ENCODE peak calls at places on chromosomes 11 and 22, in eight cellular contexts. One of them, this sample, is unnamed.

GRCh38 chr22:29190051-29190450 is 15.6 kb upstream of the EMID1 start:
- DNase-seq in activated T-helper 1 cell treated with anti-CD3 and anti-CD28 coated beads, Interleukin-12 subunit alpha, Interleukin-12 subunit beta, Interleukin-2, Interleukin-4 antibody, amounts not matched to agents 30 ng/mL and 10 ng/mL and 1 ng/mL, durations not matched to agents 14 hours and 24 hours and 36 hours: no peak
- DNase-seq in activated naive CD8-positive, alpha-beta T cell treated with anti-CD3 and anti-CD28 coated beads, Interleukin-2, amount 50 U/mL, for 24 hours: no peak
- DNase-seq in NCI-H1092: no peak
- DNase-seq in EL: no peak
- DNase-seq in right cardiac atrium: no peak
- DNase-seq in epithelial cell of esophagus: no peak
- DNase-seq in A673: no peak
- DNase-seq in this sample: no peak

GRCh38 chr11:35082322-35083180 is 56.4 kb upstream of the CD44 start:
- DNase-seq in activated T-helper 1 cell treated with anti-CD3 and anti-CD28 coated beads, Interleukin-12 subunit alpha, Interleukin-12 subunit beta, Interleukin-2, Interleukin-4 antibody, amounts not matched to agents 30 ng/mL and 10 ng/mL and 1 ng/mL, durations not matched to agents 14 hours and 24 hours and 36 hours: peak; percentile 85
- DNase-seq in activated naive CD8-positive, alpha-beta T cell treated with anti-CD3 and anti-CD28 coated beads, Interleukin-2, amount 50 U/mL, for 24 hours: peak; percentile 83
- DNase-seq in NCI-H1092: no peak
- DNase-seq in EL: peak; percentile 96
- DNase-seq in right cardiac atrium: peak; percentile 58
- DNase-seq in epithelial cell of esophagus: peak; percentile 74
- DNase-seq in A673: peak; percentile 86
- DNase-seq in this sample: peak; percentile 80

GRCh38 chr11:105389952-105390351 is 219.9 kb upstream of the GRIA4 start:
- DNase-seq in activated T-helper 1 cell treated with anti-CD3 and anti-CD28 coated beads, Interleukin-12 subunit alpha, Interleukin-12 subunit beta, Interleukin-2, Interleukin-4 antibody, amounts not matched to agents 30 ng/mL and 10 ng/mL and 1 ng/mL, durations not matched to agents 14 hours and 24 hours and 36 hours: no peak
- DNase-seq in activated naive CD8-positive, alpha-beta T cell treated with anti-CD3 and anti-CD28 coated beads, Interleukin-2, amount 50 U/mL, for 24 hours: no peak
- DNase-seq in NCI-H1092: no peak
- DNase-seq in EL: no peak
- DNase-seq in right cardiac atrium: no peak
- DNase-seq in epithelial cell of esophagus: no peak
- DNase-seq in A673: no peak
- DNase-seq in this sample: no peak

GRCh38 chr11:66438009-66438503 is 592 bp downstream of the MRPL11 start:
- DNase-seq in activated T-helper 1 cell treated with anti-CD3 and anti-CD28 coated beads, Interleukin-12 subunit alpha, Interleukin-12 subunit beta, Interleukin-2, Interleukin-4 antibody, amounts not matched to agents 30 ng/mL and 10 ng/mL and 1 ng/mL, durations not matched to agents 14 hours and 24 hours and 36 hours: no peak
- DNase-seq in activated naive CD8-positive, alpha-beta T cell treated with anti-CD3 and anti-CD28 coated beads, Interleukin-2, amount 50 U/mL, for 24 hours: no peak
- DNase-seq in NCI-H1092: no peak
- DNase-seq in EL: peak; percentile 6
- DNase-seq in right cardiac atrium: no peak
- DNase-seq in epithelial cell of esophagus: no peak
- DNase-seq in A673: no peak
- DNase-seq in this sample: no peak

GRCh38 chr11:74341926-74342325 is 30.5 kb upstream of the P4HA3 start:
- DNase-seq in activated T-helper 1 cell treated with anti-CD3 and anti-CD28 coated beads, Interleukin-12 subunit alpha, Interleukin-12 subunit beta, Interleukin-2, Interleukin-4 antibody, amounts not matched to agents 30 ng/mL and 10 ng/mL and 1 ng/mL, durations not matched to agents 14 hours and 24 hours and 36 hours: no peak
- DNase-seq in activated naive CD8-positive, alpha-beta T cell treated with anti-CD3 and anti-CD28 coated beads, Interleukin-2, amount 50 U/mL, for 24 hours: no peak
- DNase-seq in NCI-H1092: no peak
- DNase-seq in EL: no peak
- DNase-seq in right cardiac atrium: no peak
- DNase-seq in epithelial cell of esophagus: no peak
- DNase-seq in A673: no peak
- DNase-seq in this sample: no peak

GRCh38 chr11:12853652-12854296 is 155.3 kb upstream of the RASSF10 start:
- DNase-seq in activated T-helper 1 cell treated with anti-CD3 and anti-CD28 coated beads, Interleukin-12 subunit alpha, Interleukin-12 subunit beta, Interleukin-2, Interleukin-4 antibody, amounts not matched to agents 30 ng/mL and 10 ng/mL and 1 ng/mL, durations not matched to agents 14 hours and 24 hours and 36 hours: no peak
- DNase-seq in activated naive CD8-positive, alpha-beta T cell treated with anti-CD3 and anti-CD28 coated beads, Interleukin-2, amount 50 U/mL, for 24 hours: no peak
- DNase-seq in NCI-H1092: no peak
- DNase-seq in EL: no peak
- DNase-seq in right cardiac atrium: no peak
- DNase-seq in epithelial cell of esophagus: no peak
- DNase-seq in A673: no peak
- DNase-seq in this sample: no peak

GRCh38 chr11:12440565-12440964 is 63.2 kb downstream of the PARVA start:
- DNase-seq in activated T-helper 1 cell treated with anti-CD3 and anti-CD28 coated beads, Interleukin-12 subunit alpha, Interleukin-12 subunit beta, Interleukin-2, Interleukin-4 antibody, amounts not matched to agents 30 ng/mL and 10 ng/mL and 1 ng/mL, durations not matched to agents 14 hours and 24 hours and 36 hours: no peak
- DNase-seq in activated naive CD8-positive, alpha-beta T cell treated with anti-CD3 and anti-CD28 coated beads, Interleukin-2, amount 50 U/mL, for 24 hours: no peak
- DNase-seq in NCI-H1092: no peak
- DNase-seq in EL: no peak
- DNase-seq in right cardiac atrium: no peak
- DNase-seq in epithelial cell of esophagus: no peak
- DNase-seq in A673: no peak
- DNase-seq in this sample: no peak

GRCh38 chr11:288328-289144 is at the start of gene PGGHG:
- DNase-seq in activated T-helper 1 cell treated with anti-CD3 and anti-CD28 coated beads, Interleukin-12 subunit alpha, Interleukin-12 subunit beta, Interleukin-2, Interleukin-4 antibody, amounts not matched to agents 30 ng/mL and 10 ng/mL and 1 ng/mL, durations not matched to agents 14 hours and 24 hours and 36 hours: peak; percentile 68
- DNase-seq in activated naive CD8-positive, alpha-beta T cell treated with anti-CD3 and anti-CD28 coated beads, Interleukin-2, amount 50 U/mL, for 24 hours: peak; percentile 64
- DNase-seq in NCI-H1092: no peak
- DNase-seq in EL: peak; percentile 58
- DNase-seq in right cardiac atrium: peak; percentile 87
- DNase-seq in epithelial cell of esophagus: peak; percentile 23
- DNase-seq in A673: peak; percentile 52
- DNase-seq in this sample: peak; percentile 41

GRCh38 chr22:41361716-41362310 is 19.9 kb upstream of the TEF start:
- DNase-seq in activated T-helper 1 cell treated with anti-CD3 and anti-CD28 coated beads, Interleukin-12 subunit alpha, Interleukin-12 subunit beta, Interleukin-2, Interleukin-4 antibody, amounts not matched to agents 30 ng/mL and 10 ng/mL and 1 ng/mL, durations not matched to agents 14 hours and 24 hours and 36 hours: no peak
- DNase-seq in activated naive CD8-positive, alpha-beta T cell treated with anti-CD3 and anti-CD28 coated beads, Interleukin-2, amount 50 U/mL, for 24 hours: no peak
- DNase-seq in NCI-H1092: no peak
- DNase-seq in EL: peak; percentile 33
- DNase-seq in right cardiac atrium: no peak
- DNase-seq in epithelial cell of esophagus: peak; percentile 16
- DNase-seq in A673: no peak
- DNase-seq in this sample: no peak

GRCh38 chr22:17233348-17234043 is 14.3 kb upstream of the ADA2 start:
- DNase-seq in activated T-helper 1 cell treated with anti-CD3 and anti-CD28 coated beads, Interleukin-12 subunit alpha, Interleukin-12 subunit beta, Interleukin-2, Interleukin-4 antibody, amounts not matched to agents 30 ng/mL and 10 ng/mL and 1 ng/mL, durations not matched to agents 14 hours and 24 hours and 36 hours: no peak
- DNase-seq in activated naive CD8-positive, alpha-beta T cell treated with anti-CD3 and anti-CD28 coated beads, Interleukin-2, amount 50 U/mL, for 24 hours: no peak
- DNase-seq in NCI-H1092: no peak
- DNase-seq in EL: no peak
- DNase-seq in right cardiac atrium: no peak
- DNase-seq in epithelial cell of esophagus: no peak
- DNase-seq in A673: no peak
- DNase-seq in this sample: no peak

GRCh38 chr22:31431950-31432349 is 32.5 kb downstream of the DRG1 start:
- DNase-seq in activated T-helper 1 cell treated with anti-CD3 and anti-CD28 coated beads, Interleukin-12 subunit alpha, Interleukin-12 subunit beta, Interleukin-2, Interleukin-4 antibody, amounts not matched to agents 30 ng/mL and 10 ng/mL and 1 ng/mL, durations not matched to agents 14 hours and 24 hours and 36 hours: no peak
- DNase-seq in activated naive CD8-positive, alpha-beta T cell treated with anti-CD3 and anti-CD28 coated beads, Interleukin-2, amount 50 U/mL, for 24 hours: no peak
- DNase-seq in NCI-H1092: no peak
- DNase-seq in EL: no peak
- DNase-seq in right cardiac atrium: no peak
- DNase-seq in epithelial cell of esophagus: no peak
- DNase-seq in A673: no peak
- DNase-seq in this sample: no peak

GRCh38 chr22:35154937-35155387 is 89.0 kb downstream of the ISX start:
- DNase-seq in activated T-helper 1 cell treated with anti-CD3 and anti-CD28 coated beads, Interleukin-12 subunit alpha, Interleukin-12 subunit beta, Interleukin-2, Interleukin-4 antibody, amounts not matched to agents 30 ng/mL and 10 ng/mL and 1 ng/mL, durations not matched to agents 14 hours and 24 hours and 36 hours: no peak
- DNase-seq in activated naive CD8-positive, alpha-beta T cell treated with anti-CD3 and anti-CD28 coated beads, Interleukin-2, amount 50 U/mL, for 24 hours: peak; percentile 29
- DNase-seq in NCI-H1092: peak; percentile 46
- DNase-seq in EL: peak; percentile 57
- DNase-seq in right cardiac atrium: peak; percentile 25
- DNase-seq in epithelial cell of esophagus: peak; percentile 48
- DNase-seq in A673: peak; percentile 71
- DNase-seq in this sample: peak; percentile 71

GRCh38 chr11:69643646-69644045 is 2.7 kb downstream of the CCND1 start:
- DNase-seq in activated T-helper 1 cell treated with anti-CD3 and anti-CD28 coated beads, Interleukin-12 subunit alpha, Interleukin-12 subunit beta, Interleukin-2, Interleukin-4 antibody, amounts not matched to agents 30 ng/mL and 10 ng/mL and 1 ng/mL, durations not matched to agents 14 hours and 24 hours and 36 hours: no peak
- DNase-seq in activated naive CD8-positive, alpha-beta T cell treated with anti-CD3 and anti-CD28 coated beads, Interleukin-2, amount 50 U/mL, for 24 hours: no peak
- DNase-seq in NCI-H1092: no peak
- DNase-seq in EL: no peak
- DNase-seq in right cardiac atrium: no peak
- DNase-seq in epithelial cell of esophagus: no peak
- DNase-seq in A673: no peak
- DNase-seq in this sample: peak; percentile 19

GRCh38 chr11:46050065-46050464 is 71.2 kb downstream of the PHF21A start:
- DNase-seq in activated T-helper 1 cell treated with anti-CD3 and anti-CD28 coated beads, Interleukin-12 subunit alpha, Interleukin-12 subunit beta, Interleukin-2, Interleukin-4 antibody, amounts not matched to agents 30 ng/mL and 10 ng/mL and 1 ng/mL, durations not matched to agents 14 hours and 24 hours and 36 hours: no peak
- DNase-seq in activated naive CD8-positive, alpha-beta T cell treated with anti-CD3 and anti-CD28 coated beads, Interleukin-2, amount 50 U/mL, for 24 hours: no peak
- DNase-seq in NCI-H1092: no peak
- DNase-seq in EL: peak; percentile 87
- DNase-seq in right cardiac atrium: peak; percentile 21
- DNase-seq in epithelial cell of esophagus: peak; percentile 82
- DNase-seq in A673: peak; percentile 75
- DNase-seq in this sample: peak; percentile 23

GRCh38 chr11:13324141-13324540 is 46.6 kb downstream of the BMAL1 start:
- DNase-seq in activated T-helper 1 cell treated with anti-CD3 and anti-CD28 coated beads, Interleukin-12 subunit alpha, Interleukin-12 subunit beta, Interleukin-2, Interleukin-4 antibody, amounts not matched to agents 30 ng/mL and 10 ng/mL and 1 ng/mL, durations not matched to agents 14 hours and 24 hours and 36 hours: no peak
- DNase-seq in activated naive CD8-positive, alpha-beta T cell treated with anti-CD3 and anti-CD28 coated beads, Interleukin-2, amount 50 U/mL, for 24 hours: no peak
- DNase-seq in NCI-H1092: no peak
- DNase-seq in EL: no peak
- DNase-seq in right cardiac atrium: no peak
- DNase-seq in epithelial cell of esophagus: no peak
- DNase-seq in A673: no peak
- DNase-seq in this sample: no peak

GRCh38 chr22:37176464-37177061 is 11.5 kb downstream of the C1QTNF6 start:
- DNase-seq in activated T-helper 1 cell treated with anti-CD3 and anti-CD28 coated beads, Interleukin-12 subunit alpha, Interleukin-12 subunit beta, Interleukin-2, Interleukin-4 antibody, amounts not matched to agents 30 ng/mL and 10 ng/mL and 1 ng/mL, durations not matched to agents 14 hours and 24 hours and 36 hours: no peak
- DNase-seq in activated naive CD8-positive, alpha-beta T cell treated with anti-CD3 and anti-CD28 coated beads, Interleukin-2, amount 50 U/mL, for 24 hours: no peak
- DNase-seq in NCI-H1092: no peak
- DNase-seq in EL: peak; percentile 71
- DNase-seq in right cardiac atrium: peak; percentile 80
- DNase-seq in epithelial cell of esophagus: no peak
- DNase-seq in A673: no peak
- DNase-seq in this sample: no peak

GRCh38 chr22:44289429-44290171 is 23.2 kb downstream of the SHISAL1 start:
- DNase-seq in activated T-helper 1 cell treated with anti-CD3 and anti-CD28 coated beads, Interleukin-12 subunit alpha, Interleukin-12 subunit beta, Interleukin-2, Interleukin-4 antibody, amounts not matched to agents 30 ng/mL and 10 ng/mL and 1 ng/mL, durations not matched to agents 14 hours and 24 hours and 36 hours: no peak
- DNase-seq in activated naive CD8-positive, alpha-beta T cell treated with anti-CD3 and anti-CD28 coated beads, Interleukin-2, amount 50 U/mL, for 24 hours: no peak
- DNase-seq in NCI-H1092: no peak
- DNase-seq in EL: no peak
- DNase-seq in right cardiac atrium: no peak
- DNase-seq in epithelial cell of esophagus: no peak
- DNase-seq in A673: no peak
- DNase-seq in this sample: no peak

GRCh38 chr11:27610287-27610686 is 90.0 kb downstream of the BDNF start:
- DNase-seq in activated T-helper 1 cell treated with anti-CD3 and anti-CD28 coated beads, Interleukin-12 subunit alpha, Interleukin-12 subunit beta, Interleukin-2, Interleukin-4 antibody, amounts not matched to agents 30 ng/mL and 10 ng/mL and 1 ng/mL, durations not matched to agents 14 hours and 24 hours and 36 hours: no peak
- DNase-seq in activated naive CD8-positive, alpha-beta T cell treated with anti-CD3 and anti-CD28 coated beads, Interleukin-2, amount 50 U/mL, for 24 hours: no peak
- DNase-seq in NCI-H1092: no peak
- DNase-seq in EL: no peak
- DNase-seq in right cardiac atrium: no peak
- DNase-seq in epithelial cell of esophagus: no peak
- DNase-seq in A673: no peak
- DNase-seq in this sample: no peak

GRCh38 chr11:15810079-15810478 is 546.3 kb downstream of the SOX6 start:
- DNase-seq in activated T-helper 1 cell treated with anti-CD3 and anti-CD28 coated beads, Interleukin-12 subunit alpha, Interleukin-12 subunit beta, Interleukin-2, Interleukin-4 antibody, amounts not matched to agents 30 ng/mL and 10 ng/mL and 1 ng/mL, durations not matched to agents 14 hours and 24 hours and 36 hours: no peak
- DNase-seq in activated naive CD8-positive, alpha-beta T cell treated with anti-CD3 and anti-CD28 coated beads, Interleukin-2, amount 50 U/mL, for 24 hours: no peak
- DNase-seq in NCI-H1092: no peak
- DNase-seq in EL: no peak
- DNase-seq in right cardiac atrium: no peak
- DNase-seq in epithelial cell of esophagus: no peak
- DNase-seq in A673: no peak
- DNase-seq in this sample: no peak

This sample was measured in PC-3.